ENCODE peak calls at places on chromosomes 12 and 14, in seven cellular contexts. U, N, K, T, D, E and V are unnamed samples.

GRCh38 chr12:13582421-13582820 is 385.9 kb downstream of the EMP1 start:
- DNase-seq in U (no peak), N (no peak), K (no peak), T (no peak), D (no peak), E (no peak), V (no peak)

GRCh38 chr14:94139421-94139820 is 10.0 kb upstream of the IFI27L2 start:
- DNase-seq in U (no peak), N (no peak), K (no peak), T (no peak), D (no peak), E (no peak), V (no peak)

GRCh38 chr14:106185837-106186233 is 659.5 kb downstream of the TMEM121 start:
- DNase-seq in U (no peak), N (no peak), K (peak; percentile 45), T (no peak), D (no peak), E (peak; percentile 41), V (peak; percentile 83)

GRCh38 chr12:64459388-64460024 is 7.6 kb downstream of the TBK1 start:
- DNase-seq in U (no peak), N (no peak), K (no peak), T (peak; percentile 17), D (no peak), E (no peak), V (peak; percentile 52)

GRCh38 chr12:113172185-113172584 is 13.1 kb downstream of the DDX54 start:
- DNase-seq in U (no peak), N (no peak), K (no peak), T (no peak), D (no peak), E (no peak), V (no peak)

GRCh38 chr14:58121530-58122186 is 30.4 kb downstream of the ARMH4 start:
- DNase-seq in U (no peak), N (no peak), K (no peak), T (no peak), D (no peak), E (no peak), V (no peak)

GRCh38 chr14:64423987-64424386 is 35.8 kb downstream of the MTHFD1 start:
- DNase-seq in U (no peak), N (no peak), K (no peak), T (no peak), D (no peak), E (no peak), V (no peak)

GRCh38 chr12:67545298-67545697 is 103.2 kb upstream of the DYRK2 start:
- DNase-seq in U (no peak), N (no peak), K (no peak), T (no peak), D (no peak), E (no peak), V (no peak)

GRCh38 chr14:77804592-77804991 is 4.7 kb downstream of the ADCK1 start:
- DNase-seq in U (no peak), N (no peak), K (no peak), T (peak; percentile 84), D (no peak), E (peak; percentile 31), V (no peak)

GRCh38 chr14:59297070-59297766 is 108.8 kb downstream of the DAAM1 start:
- DNase-seq in U (no peak), N (no peak), K (no peak), T (no peak), D (no peak), E (no peak), V (no peak)

DNA sequence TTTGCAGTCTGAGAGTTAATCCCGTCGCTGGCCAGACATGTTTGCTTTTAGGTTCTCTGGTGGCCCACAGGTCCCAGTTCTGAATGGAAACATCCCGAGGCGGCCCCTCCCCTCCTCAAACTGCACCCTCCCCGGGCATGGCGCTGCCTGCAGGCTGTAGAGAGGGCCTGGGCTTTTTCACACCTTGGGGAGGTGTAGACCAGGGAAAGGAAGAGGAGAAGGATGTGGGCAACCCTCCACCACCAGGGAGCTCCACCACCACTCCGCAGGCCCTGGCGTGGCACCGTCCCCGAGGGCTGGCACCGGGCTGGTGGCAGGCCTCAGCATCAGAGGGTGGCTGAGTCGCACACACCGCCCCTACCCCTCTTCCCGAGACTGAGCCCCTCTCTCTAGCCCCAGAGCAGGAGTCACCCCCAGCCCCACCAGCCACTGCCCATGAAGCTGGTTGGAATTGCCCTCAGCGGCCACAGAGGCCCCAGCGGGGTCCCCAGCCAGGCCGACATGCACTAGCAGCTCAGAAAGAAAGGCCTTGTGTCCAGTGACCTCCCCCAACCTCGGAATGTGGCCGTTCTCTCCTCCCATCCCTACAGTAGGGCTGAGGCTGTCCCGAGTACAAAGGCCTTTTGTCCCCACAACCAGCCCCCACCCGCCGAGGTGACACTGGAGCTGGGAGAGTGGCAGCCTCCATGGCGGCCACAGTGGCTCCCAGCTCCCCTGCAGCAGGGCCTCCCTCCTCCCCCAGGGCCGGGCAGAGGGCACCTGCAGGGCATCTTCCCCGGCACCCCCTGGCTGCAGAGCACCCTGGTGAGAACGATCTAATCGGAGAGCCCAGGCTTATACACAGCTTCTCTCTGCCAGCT is 23.5 kb upstream of the INF2 start:
- DNase-seq in U (no peak), N (peak; percentile 91), K (peak; percentile 80), T (peak; percentile 54), D (no peak), E (peak; percentile 75), V (peak; percentile 84)
- TF ChIP-seq POLR2AphosphoS5 in U (no peak), N (no peak), K (peak; percentile 23), T (no peak), D (no peak), E (no peak), V (peak; percentile 10)

DNA sequence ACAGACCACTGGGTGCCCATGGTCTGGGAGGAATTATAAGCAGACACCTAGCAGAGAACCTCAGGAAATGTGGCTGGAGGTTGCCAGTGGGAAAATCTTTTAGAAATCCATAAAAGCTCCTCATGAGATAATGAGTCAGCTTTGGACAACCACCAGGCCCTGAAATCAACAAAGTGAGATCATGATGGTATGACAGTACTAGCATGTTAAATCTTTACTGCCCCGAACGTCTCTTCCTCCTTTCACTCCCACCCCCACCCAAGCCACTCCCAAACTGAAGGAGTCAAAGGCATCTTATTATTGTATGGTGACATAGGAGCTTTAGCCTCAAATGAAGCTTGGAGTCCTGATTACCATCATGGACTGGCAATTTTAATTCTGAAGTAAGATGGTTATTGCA is 240.0 kb downstream of the DIO2 start:
- DNase-seq in U (no peak), N (no peak), K (no peak), T (no peak), D (no peak), E (no peak), V (no peak)
- TF ChIP-seq POLR2AphosphoS5 in U (no peak), N (no peak), K (no peak), T (no peak), D (no peak), E (no peak), V (no peak)

GRCh38 chr12:53976172-53976822 is 1.5 kb upstream of the HOTAIR start:
- DNase-seq in U (no peak), N (no peak), K (no peak), T (peak; percentile 73), D (no peak), E (no peak), V (no peak)

GRCh38 chr12:53978477-53979356 is 4.0 kb upstream of the HOTAIR start:
- DNase-seq in U (no peak), N (no peak), K (no peak), T (peak; percentile 58), D (no peak), E (peak; percentile 60), V (no peak)

GRCh38 chr12:53975816-53976152 is 1.0 kb upstream of the HOTAIR start:
- DNase-seq in U (no peak), N (no peak), K (no peak), T (no peak), D (no peak), E (no peak), V (no peak)

GRCh38 chr12:53976823-53977595 is 2.3 kb upstream of the HOTAIR start:
- DNase-seq in U (no peak), N (no peak), K (no peak), T (no peak), D (no peak), E (no peak), V (no peak)

DNA sequence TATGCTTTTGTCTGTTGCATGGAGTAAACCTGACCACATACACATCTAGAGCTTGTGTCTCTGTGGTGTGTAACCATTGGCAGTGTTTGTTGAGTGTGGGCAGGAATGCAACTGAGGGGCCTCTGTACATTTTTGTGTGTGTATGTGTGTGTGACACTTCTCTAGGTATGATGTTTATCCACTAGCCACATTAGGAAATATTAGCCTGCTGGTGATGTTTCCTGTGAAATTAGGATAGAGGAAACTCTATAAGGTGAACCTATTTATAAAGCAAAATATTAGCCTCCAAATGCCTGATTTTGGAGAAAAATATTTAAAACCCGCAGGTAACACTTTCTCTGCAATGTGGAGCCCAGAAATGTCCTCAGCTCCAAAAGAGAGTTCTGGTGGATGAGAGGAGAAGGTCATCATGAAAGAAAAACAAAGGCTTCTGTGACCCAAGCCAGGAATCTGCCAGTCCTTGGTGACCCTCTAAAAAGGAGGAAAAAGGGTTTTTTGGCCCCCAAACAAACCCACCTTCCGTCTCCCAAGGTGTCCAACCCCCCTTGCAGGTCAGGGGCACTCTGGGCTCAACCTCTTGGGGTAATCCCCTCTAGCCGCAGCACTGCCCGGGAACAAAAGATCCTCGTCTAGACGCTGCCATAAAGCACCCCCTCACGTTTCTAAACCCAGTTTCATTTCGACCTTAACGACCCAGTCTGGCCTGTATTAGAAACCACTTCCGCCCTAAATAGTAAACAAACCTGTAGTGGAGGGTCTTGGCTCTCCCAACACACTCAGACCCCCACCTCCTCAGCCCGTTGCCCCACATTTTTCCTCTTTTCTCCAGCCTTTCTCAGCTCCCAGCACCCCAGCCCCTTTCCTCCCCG is 3.1 kb upstream of the HOTAIR start:
- DNase-seq in U (no peak), N (no peak), K (no peak), T (no peak), D (no peak), E (no peak), V (no peak)
- TF ChIP-seq POLR2AphosphoS5 in U (no peak), N (no peak), K (no peak), T (no peak), D (no peak), E (no peak), V (no peak)

GRCh38 chr12:117087808-117088207 is 11.4 kb downstream of the TESC start:
- DNase-seq in U (no peak), N (no peak), K (no peak), T (no peak), D (no peak), E (no peak), V (no peak)

GRCh38 chr12:117090388-117090787 is 8.8 kb downstream of the TESC start:
- DNase-seq in U (no peak), N (no peak), K (no peak), T (no peak), D (no peak), E (no peak), V (no peak)

GRCh38 chr12:117091758-117092510 is 7.3 kb downstream of the TESC start:
- DNase-seq in U (no peak), N (no peak), K (no peak), T (no peak), D (no peak), E (no peak), V (peak; percentile 47)

GRCh38 chr12:117090816-117091711 is 8.2 kb downstream of the TESC start:
- DNase-seq in U (no peak), N (no peak), K (peak; percentile 89), T (no peak), D (no peak), E (no peak), V (peak; percentile 27)

DNA sequence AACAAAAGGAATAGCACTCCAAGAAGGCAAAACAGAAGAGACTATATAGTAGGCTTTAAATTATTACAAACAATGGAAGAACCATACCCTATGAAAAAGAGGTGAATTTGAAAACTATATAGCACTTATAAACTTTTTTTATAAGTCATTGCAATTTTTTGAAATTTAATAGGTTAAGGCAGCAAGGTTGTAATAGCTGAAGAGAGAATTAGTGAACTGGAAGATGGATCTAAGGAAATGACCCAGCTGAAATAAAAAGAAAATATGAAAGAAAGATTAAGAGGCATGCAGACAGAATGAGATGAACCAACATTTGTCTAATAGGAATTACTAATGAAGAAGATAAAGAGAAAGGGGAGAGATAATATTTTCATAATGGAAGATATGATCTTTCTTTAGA is 9.8 kb downstream of the TESC start:
- DNase-seq in U (no peak), N (no peak), K (no peak), T (no peak), D (no peak), E (no peak), V (no peak)
- TF ChIP-seq POLR2AphosphoS5 in U (no peak), N (no peak), K (no peak), T (no peak), D (no peak), E (no peak), V (no peak)